ENCODE peak calls at places on chromosomes 11 and 22, in seven cellular contexts. N, F, K, Y, L, J and C are unnamed samples.

GRCh38 chr11:88105952-88106351 is 69.3 kb downstream of the RAB38 start:
- DNase-seq in F (no peak), J (no peak), Y (no peak), K (no peak), L (no peak), N (no peak), C (no peak)

GRCh38 chr11:114135737-114136151 is 76.2 kb downstream of the ZBTB16 start:
- DNase-seq in L (no peak), N (no peak), Y (no peak), F (no peak), K (no peak), J (no peak), C (no peak)

GRCh38 chr22:37607912-37608476 is 640 bp upstream of the GGA1 start:
- DNase-seq in L (no peak), K (no peak), F (no peak), Y (peak), J (no peak), N (peak), C (no peak)

GRCh38 chr11:113376156-113376555 is 11.4 kb upstream of the ANKK1 start:
- DNase-seq in K (no peak), J (peak), F (peak), N (no peak), L (no peak), Y (no peak), C (no peak)

GRCh38 chr11:119683783-119684182 is 45.2 kb downstream of the NECTIN1 start:
- DNase-seq in F (no peak), L (peak), J (no peak), Y (no peak), K (no peak), N (no peak), C (no peak)

GRCh38 chr22:37896181-37896592 is 9.9 kb upstream of the MICALL1 start:
- DNase-seq in L (peak), K (no peak), J (no peak), Y (peak), N (no peak), F (no peak), C (peak)

GRCh38 chr11:32580967-32581366 is 2.7 kb upstream of the EIF3M start:
- DNase-seq in F (no peak), Y (no peak), N (no peak), J (no peak), L (no peak), K (no peak), C (no peak)

GRCh38 chr11:6319879-6320410 is 356 bp downstream of the CAVIN3 start:
- DNase-seq in N (peak), Y (peak), F (peak), K (peak), L (peak), J (peak), C (peak)

GRCh38 chr22:41050873-41051272 is 41.5 kb upstream of the EP300 start:
- DNase-seq in K (no peak), Y (no peak), N (no peak), L (no peak), F (no peak), J (peak), C (no peak)

GRCh38 chr11:7020183-7020917 is at the start of the genes NLRP14 and ZNF214:
- DNase-seq in J (peak), F (peak), L (peak), N (peak), K (peak), Y (no peak), C (peak)

GRCh38 chr11:4455439-4455838 is 6.3 kb downstream of the OR52K2 start:
- DNase-seq in J (no peak), Y (no peak), F (no peak), L (no peak), K (no peak), N (no peak), C (no peak)

GRCh38 chr22:50486561-50487289 is at the start of gene MIOX:
- DNase-seq in Y (no peak), K (no peak), L (no peak), F (no peak), J (no peak), N (no peak), C (no peak)

GRCh38 chr11:64062185-64063039 is 26.7 kb downstream of the FLRT1 start:
- DNase-seq in K (no peak), J (no peak), F (no peak), N (no peak), L (no peak), Y (no peak), C (no peak)

GRCh38 chr11:85806016-85806415 is 4.9 kb downstream of the SYTL2 start:
- DNase-seq in N (no peak), K (no peak), Y (no peak), L (no peak), J (no peak), F (no peak), C (no peak)

GRCh38 chr11:7890417-7891179 is 40.5 kb downstream of the OR10A6 start:
- DNase-seq in Y (no peak), J (no peak), N (no peak), F (no peak), L (no peak), K (no peak), C (no peak)

GRCh38 chr11:353315-353857 is 15.9 kb upstream of the B4GALNT4 start:
- DNase-seq in Y (no peak), L (peak), N (no peak), K (peak), F (peak), J (peak), C (peak)

GRCh38 chr11:3942956-3943497 is 87.6 kb downstream of the STIM1 start:
- DNase-seq in Y (no peak), L (no peak), F (no peak), J (no peak), N (no peak), K (no peak), C (no peak)

GRCh38 chr11:70135142-70136132 is 57.3 kb downstream of the ANO1 start:
- DNase-seq in Y (no peak), J (no peak), N (no peak), K (no peak), F (no peak), L (peak), C (no peak)

GRCh38 chr22:49152146-49152929 is 675.3 kb downstream of the BRD1 start:
- DNase-seq in L (no peak), F (no peak), K (no peak), Y (no peak), N (no peak), J (no peak), C (no peak)

GRCh38 chr11:111764621-111765020 is 1.6 kb downstream of the PPP2R1B start:
- DNase-seq in L (no peak), J (no peak), Y (no peak), N (no peak), F (no peak), K (no peak), C (no peak)

GRCh38 chr11:494761-495536 is 12.1 kb downstream of the RNH1 start:
- DNase-seq in L (no peak), K (no peak), N (no peak), Y (no peak), F (no peak), J (no peak), C (no peak)

GRCh38 chr11:64358907-64359711 is at the start of gene RPS6KA4:
- DNase-seq in Y (peak), K (no peak), J (no peak), F (no peak), N (no peak), L (peak), C (peak)

GRCh38 chr11:103378931-103379330 is 269.7 kb downstream of the DYNC2H1 start:
- DNase-seq in N (no peak), F (no peak), K (no peak), J (no peak), L (no peak), Y (no peak), C (no peak)

GRCh38 chr11:75388386-75389275 is 10.7 kb upstream of the RPS3 start:
- DNase-seq in F (peak), J (peak), Y (peak), L (peak), N (peak), K (no peak), C (peak)

GRCh38 chr22:22171357-22172218 is 73.0 kb upstream of the VPREB1 start:
- DNase-seq in N (peak), J (no peak), K (no peak), F (no peak), L (no peak), Y (no peak), C (no peak)

GRCh38 chr22:36351921-36352774 is 35.6 kb downstream of the MYH9 start:
- DNase-seq in Y (no peak), J (no peak), N (no peak), K (no peak), L (peak), F (no peak), C (no peak)

GRCh38 chr11:13335319-13335718 is 57.7 kb downstream of the BMAL1 start:
- DNase-seq in N (peak), L (peak), J (peak), K (no peak), Y (peak), F (no peak), C (peak)

GRCh38 chr22:37241351-37242142 is 2.5 kb downstream of the RAC2 start:
- DNase-seq in J (no peak), N (no peak), K (no peak), F (no peak), Y (peak), L (peak), C (no peak)

GRCh38 chr11:128874406-128874805 is 7.3 kb upstream of the KCNJ1 start:
- DNase-seq in F (no peak), N (no peak), K (no peak), J (no peak), L (no peak), Y (no peak), C (no peak)

GRCh38 chr11:106670069-106670468 is 348.2 kb downstream of the GUCY1A2 start:
- DNase-seq in Y (no peak), L (no peak), J (no peak), N (no peak), F (no peak), K (no peak), C (no peak)

GRCh38 chr11:1226981-1227550 is 4.2 kb downstream of the MUC5B start:
- DNase-seq in K (no peak), Y (no peak), J (no peak), F (no peak), N (no peak), L (no peak), C (peak)

GRCh38 chr11:32939866-32940265 is 47.3 kb downstream of the QSER1 start:
- DNase-seq in N (no peak), Y (no peak), L (no peak), J (no peak), K (no peak), F (no peak), C (no peak)